ENCODE peak calls at places on chromosomes 11 and 22, in seven cellular contexts. T is heart left ventricle, C is HepG2, Q is MM.1S, U is heart right ventricle, F is Peyer's patch, I is transverse colon. Y is an unnamed sample. For H3K4me1, the result is how much of the 10 kb centered on the place peaks cover.

GRCh38 chr11:3104051-3104714 is 47.0 kb upstream of the CARS1 start:
- DNase-seq in T (peak), C (no peak), Q (no peak), U (no peak), F (peak), I (no peak), Y (peak)

GRCh38 chr11:5994791-5995190 is 8.0 kb upstream of the OR52L1 start:
- DNase-seq in T (no peak), C (no peak), Q (no peak), U (no peak), F (no peak), I (no peak), Y (no peak)

GRCh38 chr11:16598032-16598431 is 140.4 kb upstream of the C11orf58 start:
- DNase-seq in T (no peak), C (no peak), Q (no peak), U (no peak), F (no peak), I (no peak), Y (no peak)

GRCh38 chr11:66322732-66323427 is 6.0 kb upstream of the CD248 start:
- DNase-seq in T (peak), C (no peak), Q (no peak), U (no peak), F (no peak), I (no peak), Y (peak)

GRCh38 chr11:80733776-80734175 is 1292.9 kb upstream of the TENM4 start:
- DNase-seq in T (no peak), C (no peak), Q (no peak), U (no peak), F (no peak), I (no peak), Y (no peak)

GRCh38 chr11:35177370-35177769 is 38.4 kb downstream of the CD44 start:
- DNase-seq in T (no peak), C (no peak), Q (no peak), U (no peak), F (no peak), I (no peak), Y (no peak)

GRCh38 chr11:69382131-69383128 is 88.5 kb downstream of the MYEOV start:
- DNase-seq in T (peak), C (no peak), Q (peak), U (peak), F (peak), I (peak), Y (no peak)

GRCh38 chr11:4704054-4704789 is at the start of gene MMP26:
- DNase-seq in T (no peak), C (no peak), Q (peak), U (no peak), F (no peak), I (no peak), Y (no peak)

GRCh38 chr11:61922539-61922938 is 5.2 kb upstream of the RAB3IL1 start:
- DNase-seq in T (peak), C (no peak), Q (no peak), U (peak), F (peak), I (peak), Y (peak)

GRCh38 chr11:71977743-71978418 is 20.8 kb upstream of the IL18BP start:
- DNase-seq in T (no peak), C (peak), Q (peak), U (peak), F (no peak), I (peak), Y (no peak)

GRCh38 chr11:64327338-64327737 is 9.4 kb downstream of the PRDX5 start:
- DNase-seq in T (no peak), C (no peak), Q (no peak), U (no peak), F (no peak), I (no peak), Y (no peak)

GRCh38 chr11:57778318-57779037 is 16.9 kb downstream of the CTNND1 start:
- DNase-seq in T (peak), C (peak), Q (no peak), U (peak), F (peak), I (peak), Y (peak)

GRCh38 chr11:2380807-2381350 is 3.8 kb downstream of the CD81 start:
- DNase-seq in T (peak), C (no peak), Q (no peak), U (peak), F (no peak), I (peak), Y (peak)

GRCh38 chr22:37931893-37932389 is 21.5 kb downstream of the C22orf23 start:
- DNase-seq in T (no peak), C (no peak), Q (no peak), U (no peak), F (no peak), I (no peak), Y (no peak)

GRCh38 chr11:112928136-112928535 is 33.1 kb upstream of the NCAM1 start:
- DNase-seq in T (no peak), C (no peak), Q (no peak), U (no peak), F (no peak), I (no peak), Y (no peak)

GRCh38 chr11:2655834-2656622 is 43.8 kb downstream of the KCNQ1OT1 start:
- DNase-seq in T (no peak), C (no peak), Q (no peak), U (no peak), F (no peak), I (no peak), Y (no peak)

GRCh38 chr11:95451682-95452081 is 220.7 kb upstream of the SESN3 start:
- DNase-seq in T (no peak), C (no peak), Q (no peak), U (no peak), F (no peak), I (no peak), Y (no peak)

GRCh38 chr11:2521681-2522630 is 77.1 kb downstream of the KCNQ1 start:
- DNase-seq in T (peak), C (no peak), Q (no peak), U (no peak), F (peak), I (peak), Y (peak)

GRCh38 chr11:869399-870126 is 26.9 kb downstream of the TSPAN4 start:
- DNase-seq in T (peak), C (no peak), Q (no peak), U (no peak), F (no peak), I (no peak), Y (no peak)

GRCh38 chr11:71393283-71393682 is 54.9 kb downstream of the DHCR7 start:
- DNase-seq in T (no peak), C (no peak), Q (no peak), U (no peak), F (no peak), I (no peak), Y (no peak)

GRCh38 chr11:68872216-68873003 is 30.7 kb upstream of the CPT1A start:
- DNase-seq in T (no peak), C (no peak), Q (no peak), U (no peak), F (no peak), I (no peak), Y (peak)

GRCh38 chr11:102920118-102920684 is 35.3 kb downstream of the MMP13 start:
- DNase-seq in T (no peak), C (no peak), Q (no peak), U (no peak), F (no peak), I (no peak), Y (no peak)

GRCh38 chr11:130435671-130436070 is 7.3 kb upstream of the ADAMTS8 start:
- DNase-seq in T (peak), C (no peak), Q (no peak), U (no peak), F (no peak), I (no peak), Y (no peak)

GRCh38 chr11:77103319-77103718 is 679 bp downstream of the OMP start:
- DNase-seq in T (no peak), C (no peak), Q (no peak), U (no peak), F (no peak), I (no peak), Y (no peak)

GRCh38 chr11:13680501-13681264 is 12.2 kb downstream of the FAR1 start:
- DNase-seq in T (peak), C (no peak), Q (no peak), U (peak), F (no peak), I (no peak), Y (no peak)

GRCh38 chr22:47083379-47083986 is 321.0 kb downstream of the TBC1D22A start:
- DNase-seq in T (no peak), C (no peak), Q (no peak), U (no peak), F (no peak), I (no peak), Y (no peak)

GRCh38 chr11:44305643-44306468 is 4.1 kb downstream of the ALX4 start:
- DNase-seq in T (no peak), C (no peak), Q (peak), U (no peak), F (peak), I (peak), Y (peak)

DNA sequence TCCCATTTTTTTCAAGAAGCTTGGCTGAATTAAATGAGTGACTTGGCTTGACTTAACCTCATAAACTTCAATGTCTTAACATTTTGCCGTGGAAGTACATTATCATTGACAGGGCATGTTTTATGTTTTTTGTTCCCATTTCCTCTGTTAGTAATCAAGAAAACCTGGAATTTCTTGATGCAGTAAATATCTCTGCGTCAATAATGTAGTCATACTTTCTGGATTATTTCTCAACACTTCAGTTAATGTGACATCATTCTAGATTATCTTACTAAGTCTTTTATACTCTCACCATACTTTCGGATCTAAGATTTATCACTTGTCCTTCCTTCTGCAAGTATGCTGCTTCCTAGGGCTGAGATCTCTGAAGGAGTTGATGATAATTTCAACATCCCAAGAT is 58.6 kb upstream of the PGR start:
- DNase-seq in T (no peak), C (no peak), Q (no peak), U (no peak), F (no peak), I (no peak), Y (no peak)
- H3K4me3 ChIP-seq in T (no peak), C (no peak), Q (no peak), U (no peak), F (no peak), I (no peak), Y (no peak)

GRCh38 chr22:22380098-22381030 is 128.2 kb downstream of the ZNF280B start:
- DNase-seq in T (no peak), C (no peak), Q (peak), U (no peak), F (no peak), I (peak), Y (peak)
- TF ChIP-seq CTCF in T (no peak), C (peak), Q (peak), U (no peak), F (no peak), I (no peak), Y (no peak)

GRCh38 chr22:36358533-36359171 is 29.1 kb downstream of the MYH9 start:
- DNase-seq in T (peak), C (no peak), Q (no peak), U (no peak), F (no peak), I (no peak), Y (no peak)
- H3K4me1 ChIP-seq in T (half or more), C (half or more), Q (half or more), U (half or more), F (under half), I (half or more), Y (half or more)

DNA sequence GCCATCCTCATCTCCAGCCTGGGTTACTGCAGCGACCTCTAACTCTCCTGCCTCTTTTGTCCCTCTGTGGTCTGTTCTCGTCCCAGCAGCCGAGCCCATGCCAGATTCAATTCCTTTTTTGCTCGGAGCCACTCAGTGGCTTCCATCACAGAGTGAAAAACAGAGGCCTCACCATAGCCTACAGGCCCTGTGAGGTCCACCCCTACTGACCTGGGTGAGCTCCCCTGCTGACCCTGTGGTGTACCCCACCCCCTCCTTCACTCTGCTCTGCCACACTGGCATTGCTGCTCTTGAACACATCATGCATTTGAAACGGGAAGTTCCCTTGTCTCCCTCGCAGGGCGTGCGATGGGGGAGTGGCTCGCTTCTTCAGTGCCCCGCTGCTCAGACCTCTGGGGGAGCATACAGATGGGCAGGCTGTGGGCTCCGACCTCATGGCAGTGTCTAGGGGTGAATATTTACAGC is 2.1 kb downstream of the AIP start:
- DNase-seq in T (peak), C (no peak), Q (no peak), U (no peak), F (peak), I (peak), Y (peak)
- H3K4me3 ChIP-seq in T (no peak), C (no peak), Q (no peak), U (no peak), F (no peak), I (no peak), Y (no peak)

GRCh38 chr11:111454561-111455192 is 57.5 kb downstream of the BTG4 start:
- DNase-seq in T (no peak), C (peak), Q (peak), U (peak), F (no peak), I (peak), Y (peak)
- TF ChIP-seq CTCF in T (peak), C (peak), Q (peak), U (peak), F (no peak), I (peak), Y (no peak)

GRCh38 chr11:12679471-12679870 is 5.2 kb downstream of the TEAD1 start:
- DNase-seq in T (no peak), C (no peak), Q (no peak), U (no peak), F (no peak), I (no peak), Y (no peak)

GRCh38 chr11:12678991-12679390 is 4.8 kb downstream of the TEAD1 start:
- DNase-seq in T (no peak), C (no peak), Q (no peak), U (no peak), F (no peak), I (no peak), Y (no peak)

GRCh38 chr11:12680940-12681258 is 6.7 kb downstream of the TEAD1 start:
- DNase-seq in T (no peak), C (no peak), Q (no peak), U (no peak), F (no peak), I (no peak), Y (no peak)

GRCh38 chr11:12681462-12681861 is 7.2 kb downstream of the TEAD1 start:
- DNase-seq in T (no peak), C (no peak), Q (no peak), U (no peak), F (no peak), I (no peak), Y (no peak)

DNA sequence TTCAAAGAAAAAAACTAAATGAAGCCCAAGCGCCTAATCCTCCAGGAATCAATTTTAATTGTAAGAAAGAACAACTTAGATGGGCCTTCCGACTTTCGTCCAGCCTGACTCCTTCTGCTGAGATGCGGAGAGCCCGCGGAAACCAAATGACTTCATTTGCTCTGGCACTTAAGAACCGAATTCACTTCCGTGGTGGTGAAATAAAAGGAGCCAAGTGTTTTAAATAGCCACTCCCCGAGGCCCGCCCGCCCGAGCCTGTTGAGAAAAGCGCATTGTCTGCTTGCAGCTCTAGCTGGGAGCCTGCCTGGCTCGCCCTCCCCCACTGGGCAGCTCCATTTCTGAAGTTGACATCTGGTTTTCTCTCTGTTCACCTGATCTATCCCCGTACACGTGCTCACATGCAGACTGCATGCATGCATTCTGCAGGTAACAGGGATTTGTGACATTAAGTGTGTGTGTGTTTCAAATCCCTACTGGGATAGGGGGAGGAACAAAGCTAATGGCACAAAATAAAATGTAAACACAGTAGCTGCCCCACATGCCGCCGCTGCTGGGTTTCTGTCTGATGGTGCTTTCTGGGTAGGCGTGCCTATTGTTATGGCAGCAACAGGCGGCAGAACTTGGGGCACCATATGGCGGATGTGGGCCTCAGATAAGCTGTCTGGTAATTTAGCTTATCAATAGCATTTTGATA is 6.2 kb downstream of the TEAD1 start:
- DNase-seq in T (peak), C (peak), Q (peak), U (peak), F (peak), I (peak), Y (peak)
- H3K4me1 ChIP-seq in T (under half), C (half or more), Q (under half), U (under half), F (under half), I (half or more), Y (under half)